ENCODE peak calls at places on chromosomes 4 and X, in ten cellular contexts. Q is GM23338, M is HL-60, E is endothelial cell of umbilical vein, W is suprapubic skin, I is SK-N-SH, R is K562, N is stomach, A is GM12878, K is Panc1. Y is an unnamed sample.

GRCh38 chr4:87975466-87975865 is at the start of gene SPP1:
- DNase-seq in Q (peak; percentile 87), M (peak; percentile 81), E (no peak), W (no peak), I (peak; percentile 43), R (no peak), N (no peak), A (no peak), K (no peak), Y (no peak)

GRCh38 chr4:7625073-7625472 is 190.3 kb upstream of the PSAPL1 start:
- DNase-seq in Q (no peak), M (no peak), E (no peak), W (no peak), I (no peak), R (no peak), N (no peak), A (no peak), K (no peak), Y (no peak)

GRCh38 chr4:143389543-143390195 is 53.0 kb downstream of the GAB1 start:
- DNase-seq in Q (no peak), M (no peak), E (no peak), W (no peak), I (no peak), R (no peak), N (no peak), A (no peak), K (no peak), Y (no peak)

GRCh38 chr4:138003248-138003647 is 238.9 kb downstream of the SLC7A11 start:
- DNase-seq in Q (no peak), M (no peak), E (no peak), W (no peak), I (no peak), R (no peak), N (no peak), A (no peak), K (no peak), Y (no peak)

GRCh38 chr4:12933760-12934221 is 550.3 kb downstream of the RAB28 start:
- DNase-seq in Q (no peak), M (no peak), E (no peak), W (no peak), I (no peak), R (no peak), N (no peak), A (no peak), K (no peak), Y (no peak)

GRCh38 chrX:64093761-64094160 is 111.7 kb downstream of the AMER1 start:
- DNase-seq in Q (peak; percentile 67), M (no peak), E (peak; percentile 1), W (no peak), I (peak; percentile 5), R (no peak), N (no peak), A (no peak), K (no peak), Y (no peak)

GRCh38 chrX:108447303-108447702 is 7.7 kb downstream of the COL4A5 start:
- DNase-seq in Q (no peak), M (no peak), E (no peak), W (no peak), I (no peak), R (no peak), N (no peak), A (no peak), K (no peak), Y (no peak)

GRCh38 chr4:531076-531475 is 32.1 kb downstream of the PIGG start:
- DNase-seq in Q (no peak), M (no peak), E (no peak), W (no peak), I (no peak), R (no peak), N (no peak), A (no peak), K (no peak), Y (no peak)

GRCh38 chr4:5412296-5412695 is 296.1 kb downstream of the EVC2 start:
- DNase-seq in Q (no peak), M (no peak), E (no peak), W (no peak), I (no peak), R (no peak), N (no peak), A (no peak), K (no peak), Y (no peak)

GRCh38 chr4:140343303-140343702 is 30.1 kb upstream of the SCOC start:
- DNase-seq in Q (no peak), M (no peak), E (peak; percentile 63), W (no peak), I (no peak), R (no peak), N (peak; percentile 91), A (no peak), K (no peak), Y (no peak)

DNA sequence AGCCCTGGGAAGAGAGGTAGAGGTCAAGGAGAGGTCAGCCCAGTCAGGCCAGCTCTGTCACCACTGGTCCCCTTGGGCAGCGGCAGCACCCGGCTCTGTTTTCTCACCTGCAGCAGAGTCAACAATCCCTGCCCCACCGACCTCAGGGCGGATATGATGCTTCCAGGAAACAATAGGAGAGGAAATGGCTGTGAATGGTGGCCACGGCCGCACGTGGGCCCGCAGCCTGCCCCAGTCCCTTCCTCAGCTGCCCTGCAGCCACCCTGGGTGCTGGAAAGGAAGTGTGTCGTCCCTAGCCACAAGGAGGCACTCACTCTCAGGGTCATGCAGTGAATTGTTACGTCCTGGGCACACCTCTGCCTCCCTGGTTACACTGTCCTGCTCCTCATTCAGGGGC is 92.5 kb upstream of the ENPP6 start:
- DNase-seq in Q (peak; percentile 50), M (peak; percentile 51), E (peak; percentile 28), W (no peak), I (no peak), R (no peak), N (no peak), A (no peak), K (no peak), Y (no peak)
- TF ChIP-seq CTCF in Q (peak; percentile 46), M (no peak), E (peak; percentile 22), W (no peak), I (no peak), R (peak; percentile 56), N (no peak), A (peak; percentile 49), K (no peak), Y (no peak)

DNA sequence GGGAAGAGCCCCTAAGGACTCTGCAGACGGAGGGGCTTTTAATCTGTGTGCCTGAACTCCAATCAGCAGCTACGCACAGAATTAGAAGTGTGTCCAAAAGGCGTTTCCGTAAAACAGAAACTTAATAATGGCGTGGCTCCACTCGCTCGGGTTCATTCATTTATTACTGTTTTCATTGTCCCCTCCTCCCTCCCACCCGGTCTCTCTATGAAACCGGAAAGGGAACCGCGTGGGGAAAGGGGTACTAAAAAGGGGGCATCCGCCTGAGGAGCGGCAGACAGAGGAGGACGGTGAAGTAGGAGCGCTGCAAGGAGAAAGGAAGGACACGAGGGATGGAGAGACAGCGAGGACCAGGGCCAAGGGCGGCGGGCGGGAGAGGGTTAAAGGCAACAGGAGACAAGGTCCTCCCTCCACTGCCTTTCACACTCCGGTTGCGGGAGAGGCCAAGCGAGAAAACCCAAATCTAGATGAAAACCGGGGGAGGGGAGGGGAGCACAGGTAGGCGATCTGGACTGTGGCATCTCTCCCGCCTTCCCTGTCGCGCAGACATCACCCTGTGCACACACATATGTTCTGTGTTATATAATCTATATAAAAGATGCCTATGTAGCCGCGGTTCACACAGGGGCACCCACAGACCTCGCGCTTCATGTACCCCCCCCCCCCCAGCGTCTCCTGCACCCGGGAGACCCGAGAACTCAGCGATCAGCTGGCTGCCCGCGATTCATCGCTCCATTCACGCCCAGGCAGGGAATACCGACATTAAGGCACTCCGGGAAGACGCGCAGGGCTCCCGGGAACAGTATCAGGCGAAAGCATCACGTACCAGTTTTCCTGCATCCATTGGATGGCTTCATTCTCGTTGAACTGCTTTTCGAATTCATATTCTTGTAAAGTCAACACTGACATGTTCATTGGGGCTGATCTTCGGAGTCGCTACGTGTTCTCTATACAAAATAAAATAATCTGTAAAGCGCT is 705 bp downstream of the ELOVL6 start:
- DNase-seq in Q (peak; percentile 56), M (no peak), E (peak; percentile 59), W (peak; percentile 71), I (peak; percentile 58), R (peak; percentile 23), N (no peak), A (no peak), K (no peak), Y (no peak)
- TF ChIP-seq POLR2AphosphoS5 in Q (peak; percentile 58), M (no peak), E (no peak), W (no peak), I (peak; percentile 54), R (no peak), N (no peak), A (peak; percentile 80), K (no peak), Y (no peak)

GRCh38 chrX:104306180-104306579 is 51.4 kb upstream of the ESX1 start:
- DNase-seq in Q (no peak), M (no peak), E (no peak), W (no peak), I (no peak), R (no peak), N (no peak), A (no peak), K (no peak), Y (no peak)
- TF ChIP-seq CTCF in Q (no peak), M (no peak), E (no peak), W (no peak), I (no peak), R (no peak), N (no peak), A (no peak), K (no peak), Y (no peak)

GRCh38 chr4:48668254-48669017 is 111.6 kb downstream of the FRYL start:
- DNase-seq in Q (no peak), M (no peak), E (no peak), W (no peak), I (no peak), R (no peak), N (no peak), A (no peak), K (no peak), Y (no peak)
- TF ChIP-seq POLR2AphosphoS5 in Q (no peak), M (no peak), E (no peak), W (no peak), I (no peak), R (no peak), N (no peak), A (no peak), K (no peak), Y (no peak)

GRCh38 chrX:94524867-94525266 is 850.9 kb downstream of the FAM133A start:
- DNase-seq in Q (peak; percentile 22), M (peak; percentile 5), E (no peak), W (no peak), I (peak; percentile 7), R (peak; percentile 5), N (no peak), A (no peak), K (no peak), Y (no peak)
- TF ChIP-seq CTCF in Q (peak; percentile 39), M (no peak), E (no peak), W (no peak), I (peak; percentile 37), R (no peak), N (no peak), A (no peak), K (no peak), Y (no peak)

Y was measured in breast epithelium.